ENCODE peak calls at places on chromosomes 1 and 21, in four cellular contexts. U is A549, Z is K562, R is HepG2. K is an unnamed sample.

GRCh38 chr1:217019475-217019874 is 296.2 kb upstream of the ESRRG start:
- DNase-seq in U (no peak), Z (no peak), R (no peak), K (no peak)

GRCh38 chr1:53508056-53508990 is 49.1 kb downstream of the DMRTB1 start:
- DNase-seq in U (no peak), Z (no peak), R (no peak), K (no peak)

GRCh38 chr21:45551316-45551715 is 9.1 kb upstream of the SLC19A1 start:
- DNase-seq in U (peak), Z (no peak), R (no peak), K (no peak)

GRCh38 chr1:49016030-49016991 is 239.6 kb upstream of the BEND5 start:
- DNase-seq in U (no peak), Z (no peak), R (no peak), K (peak)

GRCh38 chr1:160910351-160910750 is 25.4 kb upstream of the ITLN1 start:
- DNase-seq in U (no peak), Z (no peak), R (no peak), K (no peak)

GRCh38 chr1:181077576-181078242 is 10.8 kb upstream of the IER5 start:
- DNase-seq in U (no peak), Z (no peak), R (no peak), K (no peak)

GRCh38 chr1:206001476-206001888 is 1.7 kb downstream of the RAB7B start:
- DNase-seq in U (peak), Z (peak), R (no peak), K (no peak)

GRCh38 chr1:36717431-36717830 is 234.7 kb upstream of the CSF3R start:
- DNase-seq in U (no peak), Z (no peak), R (no peak), K (no peak)

GRCh38 chr1:237891266-237891665 is 544 bp upstream of the ZP4 start:
- DNase-seq in U (no peak), Z (no peak), R (no peak), K (no peak)

GRCh38 chr1:152901631-152902030 is 6.7 kb upstream of the IVL start:
- DNase-seq in U (no peak), Z (no peak), R (no peak), K (no peak)

GRCh38 chr21:26194326-26194725 is 23.8 kb upstream of the APP start:
- DNase-seq in U (no peak), Z (no peak), R (no peak), K (no peak)

GRCh38 chr1:154155282-154155681 is 409 bp upstream of the NUP210L start:
- DNase-seq in U (no peak), Z (no peak), R (no peak), K (no peak)

GRCh38 chr1:47390843-47391242 is 25.2 kb upstream of the FOXE3 start:
- DNase-seq in U (no peak), Z (no peak), R (peak), K (no peak)

GRCh38 chr21:21064353-21064752 is 66.1 kb downstream of the NCAM2 start:
- DNase-seq in U (no peak), Z (no peak), R (no peak), K (no peak)

GRCh38 chr1:110262846-110263631 is 52.9 kb downstream of the KCNC4 start:
- DNase-seq in U (no peak), Z (peak), R (no peak), K (no peak)

GRCh38 chr1:181630838-181631237 is 147.5 kb downstream of the CACNA1E start:
- DNase-seq in U (no peak), Z (no peak), R (no peak), K (no peak)

GRCh38 chr1:65069186-65069585 is 78.8 kb upstream of the AK4 start:
- DNase-seq in U (no peak), Z (no peak), R (no peak), K (no peak)

GRCh38 chr1:170086399-170087032 is 12.0 kb upstream of the KIFAP3 start:
- DNase-seq in U (no peak), Z (no peak), R (no peak), K (no peak)

GRCh38 chr1:198679535-198680173 is 40.8 kb downstream of the PTPRC start:
- DNase-seq in U (no peak), Z (no peak), R (no peak), K (no peak)

GRCh38 chr1:223319373-223319772 is 44.6 kb downstream of the SUSD4 start:
- DNase-seq in U (no peak), Z (no peak), R (no peak), K (no peak)

GRCh38 chr1:246725191-246725590 is 982 bp downstream of the SCCPDH start:
- DNase-seq in U (no peak), Z (no peak), R (no peak), K (no peak)

GRCh38 chr1:47995306-47996050 is 1.7 kb downstream of the TRABD2B start:
- DNase-seq in U (no peak), Z (no peak), R (no peak), K (no peak)

GRCh38 chr1:197139169-197139568 is 7.3 kb downstream of the ASPM start:
- DNase-seq in U (no peak), Z (no peak), R (no peak), K (no peak)

GRCh38 chr1:179369751-179370341 is 4.1 kb downstream of the AXDND1 start:
- DNase-seq in U (peak), Z (peak), R (peak), K (no peak)

GRCh38 chr1:161008857-161009554 is 11.9 kb downstream of the F11R start:
- DNase-seq in U (no peak), Z (no peak), R (peak), K (no peak)

GRCh38 chr1:240946926-240947325 is 335.0 kb upstream of the GREM2 start:
- DNase-seq in U (peak), Z (peak), R (peak), K (peak)

GRCh38 chr1:65437616-65438015 is 17.1 kb downstream of the LEPR start:
- DNase-seq in U (no peak), Z (no peak), R (no peak), K (no peak)

GRCh38 chr21:38726482-38726881 is 79.2 kb upstream of the ETS2 start:
- DNase-seq in U (no peak), Z (no peak), R (no peak), K (no peak)

GRCh38 chr21:17610862-17611261 is 1.8 kb downstream of the BTG3 start:
- DNase-seq in U (peak), Z (no peak), R (peak), K (no peak)
- TF ChIP-seq HMGXB4 in U (no peak), Z (no peak), R (no peak), K (no peak)

GRCh38 chr1:230303069-230303468 is 123.1 kb downstream of the PGBD5 start:
- DNase-seq in U (no peak), Z (no peak), R (no peak), K (no peak)
- TF ChIP-seq CTCF in U (no peak), Z (peak), R (peak), K (no peak)

GRCh38 chr1:218557731-218558130 is 212.6 kb downstream of the TGFB2 start:
- DNase-seq in U (peak), Z (no peak), R (no peak), K (no peak)
- TF ChIP-seq HMGXB4 in U (no peak), Z (no peak), R (no peak), K (no peak)

DNA sequence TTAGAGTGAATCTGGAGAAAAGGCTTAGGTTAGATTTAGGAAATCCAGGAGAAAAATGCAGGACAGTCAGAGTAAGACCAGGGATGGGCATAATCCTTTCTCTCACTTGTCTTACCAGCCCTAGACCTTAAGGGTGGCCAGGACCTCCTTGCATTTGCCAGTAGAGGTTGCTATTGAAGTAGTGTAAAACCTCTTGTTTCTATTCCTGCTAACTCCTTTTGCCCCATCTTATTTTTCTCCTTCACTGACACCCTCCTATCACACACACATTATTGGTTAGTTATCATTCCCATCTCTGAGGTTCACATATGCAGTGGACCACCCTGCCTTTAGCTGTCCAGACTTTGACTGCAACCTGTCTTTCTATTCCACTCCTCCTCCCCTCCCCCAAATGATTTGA is 75.0 kb upstream of the MACF1 start:
- DNase-seq in U (peak), Z (no peak), R (no peak), K (no peak)
- TF ChIP-seq CTCF in U (peak), Z (peak), R (peak), K (no peak)

GRCh38 chr1:2195785-2196184 is 1.2 kb upstream of the FAAP20 start:
- DNase-seq in U (no peak), Z (no peak), R (no peak), K (no peak)

GRCh38 chr1:2194898-2195673 is 514 bp upstream of the FAAP20 start:
- DNase-seq in U (peak), Z (peak), R (peak), K (peak)

GRCh38 chr1:2194319-2194897 is at the start of gene FAAP20:
- DNase-seq in U (peak), Z (peak), R (peak), K (peak)

GRCh38 chr1:2192031-2192995 is 2.3 kb downstream of the FAAP20 start:
- DNase-seq in U (no peak), Z (no peak), R (no peak), K (no peak)

DNA sequence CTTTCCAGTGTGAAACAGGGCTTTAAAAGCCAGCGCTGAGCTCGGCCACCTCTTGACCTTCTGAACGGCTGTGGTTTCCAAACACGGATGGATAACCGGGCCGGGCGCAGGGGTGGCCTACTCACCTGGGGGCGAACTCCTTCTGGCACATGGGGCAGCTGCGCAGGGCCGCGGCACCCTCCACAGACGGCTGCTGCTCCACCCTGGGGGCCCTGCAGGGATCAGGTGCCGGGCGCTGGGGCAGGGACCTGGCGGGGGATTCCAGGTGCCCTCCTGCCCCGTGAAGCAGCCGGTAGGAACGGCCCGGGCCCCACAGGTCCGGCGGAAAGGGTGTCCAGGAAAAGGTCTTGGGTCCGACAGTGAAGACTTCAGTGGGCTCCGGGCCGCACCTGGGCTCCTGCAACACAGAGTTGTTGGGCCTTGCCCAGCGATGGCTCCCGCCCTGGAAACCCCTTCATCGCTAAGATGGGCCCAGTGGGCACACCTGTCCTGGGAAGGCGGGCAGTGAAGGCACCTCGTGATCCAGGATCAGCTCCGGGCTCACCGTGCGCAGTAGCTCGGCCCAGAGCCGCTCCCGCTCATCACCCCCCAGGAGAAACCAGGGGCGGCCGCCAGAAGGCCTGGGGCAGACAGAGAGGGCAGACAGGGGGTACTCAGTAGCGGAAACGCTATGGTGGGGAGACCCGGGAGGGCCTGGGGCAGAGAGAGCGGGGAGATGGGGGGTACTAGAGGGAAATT is 889 bp downstream of the FAAP20 start:
- DNase-seq in U (no peak), Z (no peak), R (no peak), K (no peak)
- TF ChIP-seq HMGXB4 in U (no peak), Z (no peak), R (peak), K (no peak)